ENCODE peak calls at places on chromosomes 13 and 19, in seven cellular contexts. One of them, this sample, is unnamed.

GRCh38 chr19:34574704-34575103 is 93.1 kb downstream of the WTIP start:
- DNase-seq in fibroblast of lung: no peak
- DNase-seq in lower leg skin: no peak
- DNase-seq in endodermal cell: no peak
- DNase-seq in cardiac fibroblast: no peak
- DNase-seq in dorsolateral prefrontal cortex: no peak
- DNase-seq in HCT116: no peak
- DNase-seq in this sample: no peak

GRCh38 chr13:92826197-92826596 is 400.4 kb upstream of the GPC6 start:
- DNase-seq in HCT116: no peak
- DNase-seq in endodermal cell: no peak
- DNase-seq in fibroblast of lung: no peak
- DNase-seq in lower leg skin: no peak
- DNase-seq in dorsolateral prefrontal cortex: no peak
- DNase-seq in cardiac fibroblast: peak
- DNase-seq in this sample: no peak

GRCh38 chr19:33734913-33735312 is 61.8 kb upstream of the KCTD15 start:
- DNase-seq in cardiac fibroblast: no peak
- DNase-seq in lower leg skin: no peak
- DNase-seq in dorsolateral prefrontal cortex: no peak
- DNase-seq in endodermal cell: no peak
- DNase-seq in fibroblast of lung: no peak
- DNase-seq in HCT116: no peak
- DNase-seq in this sample: no peak

GRCh38 chr13:50574731-50575130 is 268.8 kb downstream of the DLEU7 start:
- DNase-seq in lower leg skin: no peak
- DNase-seq in endodermal cell: no peak
- DNase-seq in cardiac fibroblast: peak
- DNase-seq in HCT116: no peak
- DNase-seq in fibroblast of lung: no peak
- DNase-seq in dorsolateral prefrontal cortex: no peak
- DNase-seq in this sample: no peak

GRCh38 chr19:34325181-34325580 is 39.8 kb upstream of the GPI start:
- DNase-seq in cardiac fibroblast: no peak
- DNase-seq in endodermal cell: no peak
- DNase-seq in lower leg skin: no peak
- DNase-seq in fibroblast of lung: no peak
- DNase-seq in HCT116: no peak
- DNase-seq in dorsolateral prefrontal cortex: no peak
- DNase-seq in this sample: no peak

GRCh38 chr13:85755123-85755522 is 44.1 kb downstream of the SLITRK6 start:
- DNase-seq in dorsolateral prefrontal cortex: no peak
- DNase-seq in cardiac fibroblast: no peak
- DNase-seq in lower leg skin: no peak
- DNase-seq in HCT116: no peak
- DNase-seq in fibroblast of lung: no peak
- DNase-seq in endodermal cell: no peak
- DNase-seq in this sample: no peak

GRCh38 chr19:47587295-47587694 is 14.3 kb upstream of the ZNF541 start:
- DNase-seq in endodermal cell: no peak
- DNase-seq in fibroblast of lung: no peak
- DNase-seq in dorsolateral prefrontal cortex: no peak
- DNase-seq in HCT116: no peak
- DNase-seq in cardiac fibroblast: no peak
- DNase-seq in lower leg skin: no peak
- DNase-seq in this sample: no peak

GRCh38 chr19:57363734-57364181 is 407 bp downstream of the TRAPPC2B start:
- DNase-seq in HCT116: no peak
- DNase-seq in dorsolateral prefrontal cortex: no peak
- DNase-seq in endodermal cell: no peak
- DNase-seq in lower leg skin: no peak
- DNase-seq in cardiac fibroblast: no peak
- DNase-seq in fibroblast of lung: no peak
- DNase-seq in this sample: no peak

GRCh38 chr19:7933411-7933810 is 7.5 kb upstream of the CTXN1 start:
- DNase-seq in cardiac fibroblast: no peak
- DNase-seq in fibroblast of lung: no peak
- DNase-seq in HCT116: no peak
- DNase-seq in endodermal cell: no peak
- DNase-seq in dorsolateral prefrontal cortex: no peak
- DNase-seq in lower leg skin: no peak
- DNase-seq in this sample: no peak

GRCh38 chr19:54875506-54875905 is 1.5 kb downstream of the FCAR start:
- DNase-seq in HCT116: no peak
- DNase-seq in cardiac fibroblast: no peak
- DNase-seq in lower leg skin: no peak
- DNase-seq in dorsolateral prefrontal cortex: no peak
- DNase-seq in fibroblast of lung: no peak
- DNase-seq in endodermal cell: no peak
- DNase-seq in this sample: no peak

GRCh38 chr13:60214213-60215079 is 50.7 kb upstream of the DIAPH3 start:
- DNase-seq in dorsolateral prefrontal cortex: no peak
- DNase-seq in lower leg skin: no peak
- DNase-seq in endodermal cell: no peak
- DNase-seq in fibroblast of lung: peak
- DNase-seq in cardiac fibroblast: no peak
- DNase-seq in HCT116: no peak
- DNase-seq in this sample: no peak

GRCh38 chr19:15575406-15575805 is 39.6 kb upstream of the CYP4F8 start:
- DNase-seq in HCT116: no peak
- DNase-seq in endodermal cell: no peak
- DNase-seq in lower leg skin: no peak
- DNase-seq in cardiac fibroblast: no peak
- DNase-seq in dorsolateral prefrontal cortex: no peak
- DNase-seq in fibroblast of lung: no peak
- DNase-seq in this sample: no peak

GRCh38 chr13:45847554-45848224 is 3.9 kb downstream of the SIAH3 start:
- DNase-seq in endodermal cell: peak
- DNase-seq in fibroblast of lung: no peak
- DNase-seq in cardiac fibroblast: peak
- DNase-seq in dorsolateral prefrontal cortex: no peak
- DNase-seq in HCT116: no peak
- DNase-seq in lower leg skin: no peak
- DNase-seq in this sample: no peak

GRCh38 chr13:110412132-110412912 is 105.2 kb downstream of the COL4A2 start:
- DNase-seq in fibroblast of lung: peak
- DNase-seq in HCT116: peak
- DNase-seq in cardiac fibroblast: peak
- DNase-seq in dorsolateral prefrontal cortex: peak
- DNase-seq in lower leg skin: peak
- DNase-seq in endodermal cell: peak
- DNase-seq in this sample: peak

GRCh38 chr13:93794197-93794885 is 567.7 kb downstream of the GPC6 start:
- DNase-seq in cardiac fibroblast: no peak
- DNase-seq in dorsolateral prefrontal cortex: no peak
- DNase-seq in fibroblast of lung: no peak
- DNase-seq in endodermal cell: no peak
- DNase-seq in HCT116: no peak
- DNase-seq in lower leg skin: no peak
- DNase-seq in this sample: no peak

GRCh38 chr13:51999525-51999924 is 11.7 kb downstream of the ATP7B start:
- DNase-seq in HCT116: no peak
- DNase-seq in lower leg skin: no peak
- DNase-seq in cardiac fibroblast: peak
- DNase-seq in dorsolateral prefrontal cortex: peak
- DNase-seq in fibroblast of lung: peak
- DNase-seq in endodermal cell: peak
- DNase-seq in this sample: no peak

GRCh38 chr19:1130801-1131717 is 27.3 kb downstream of the GPX4 start:
- DNase-seq in fibroblast of lung: no peak
- DNase-seq in endodermal cell: no peak
- DNase-seq in lower leg skin: no peak
- DNase-seq in HCT116: no peak
- DNase-seq in dorsolateral prefrontal cortex: no peak
- DNase-seq in cardiac fibroblast: no peak
- DNase-seq in this sample: no peak

GRCh38 chr19:58218899-58219298 is 9.8 kb upstream of the ZNF544 start:
- DNase-seq in lower leg skin: no peak
- DNase-seq in cardiac fibroblast: peak
- DNase-seq in dorsolateral prefrontal cortex: no peak
- DNase-seq in fibroblast of lung: peak
- DNase-seq in endodermal cell: peak
- DNase-seq in HCT116: peak
- DNase-seq in this sample: no peak

GRCh38 chr13:32164622-32165268 is 133.2 kb downstream of the FRY start:
- DNase-seq in fibroblast of lung: peak
- DNase-seq in HCT116: peak
- DNase-seq in endodermal cell: peak
- DNase-seq in cardiac fibroblast: peak
- DNase-seq in dorsolateral prefrontal cortex: no peak
- DNase-seq in lower leg skin: no peak
- DNase-seq in this sample: no peak

GRCh38 chr19:3343619-3344502 is 22.5 kb upstream of the NFIC start:
- DNase-seq in HCT116: peak
- DNase-seq in fibroblast of lung: peak
- DNase-seq in cardiac fibroblast: peak
- DNase-seq in dorsolateral prefrontal cortex: peak
- DNase-seq in endodermal cell: peak
- DNase-seq in lower leg skin: peak
- DNase-seq in this sample: peak

GRCh38 chr19:571127-571974 is 1.0 kb upstream of the BSG start:
- DNase-seq in endodermal cell: peak
- DNase-seq in dorsolateral prefrontal cortex: no peak
- DNase-seq in lower leg skin: peak
- DNase-seq in HCT116: no peak
- DNase-seq in cardiac fibroblast: no peak
- DNase-seq in fibroblast of lung: peak
- DNase-seq in this sample: no peak

GRCh38 chr13:31970237-31970930 is 61.2 kb upstream of the FRY start:
- DNase-seq in endodermal cell: no peak
- DNase-seq in HCT116: no peak
- DNase-seq in lower leg skin: no peak
- DNase-seq in fibroblast of lung: peak
- DNase-seq in cardiac fibroblast: no peak
- DNase-seq in dorsolateral prefrontal cortex: no peak
- DNase-seq in this sample: no peak

GRCh38 chr13:22883961-22884360 is 296.8 kb upstream of the SGCG start:
- DNase-seq in HCT116: no peak
- DNase-seq in dorsolateral prefrontal cortex: no peak
- DNase-seq in fibroblast of lung: no peak
- DNase-seq in cardiac fibroblast: no peak
- DNase-seq in endodermal cell: peak
- DNase-seq in lower leg skin: no peak
- DNase-seq in this sample: no peak

DNA sequence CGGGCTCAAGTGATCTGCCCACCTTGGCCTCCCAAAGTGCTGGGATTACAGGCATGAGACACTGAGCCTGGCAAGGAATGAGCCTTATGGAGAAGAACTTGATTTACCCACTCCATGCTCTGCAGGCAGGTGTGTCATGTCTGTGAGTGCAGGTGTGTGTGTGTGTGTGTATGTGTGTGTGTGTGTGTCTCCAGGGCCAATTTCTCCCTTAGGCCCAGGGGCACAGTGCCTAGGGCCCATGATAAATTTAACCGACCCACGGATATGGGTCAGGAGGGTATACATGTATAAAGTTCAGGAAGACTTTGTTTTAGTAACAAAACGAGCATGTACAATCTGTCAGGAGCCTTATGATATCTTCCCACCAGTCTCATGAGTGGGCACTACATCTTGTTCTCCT is 4.6 kb upstream of the FOSB start:
- DNase-seq in HCT116: no peak
- DNase-seq in endodermal cell: no peak
- DNase-seq in lower leg skin: no peak
- DNase-seq in cardiac fibroblast: no peak
- DNase-seq in dorsolateral prefrontal cortex: no peak
- DNase-seq in fibroblast of lung: no peak
- DNase-seq in this sample: no peak
- TF ChIP-seq CTCF in HCT116: no peak
- TF ChIP-seq CTCF in endodermal cell: no peak
- TF ChIP-seq CTCF in lower leg skin: no peak
- TF ChIP-seq CTCF in cardiac fibroblast: no peak
- TF ChIP-seq CTCF in dorsolateral prefrontal cortex: no peak
- TF ChIP-seq CTCF in fibroblast of lung: no peak
- TF ChIP-seq CTCF in this sample: no peak

GRCh38 chr13:34153428-34154180 is 335.7 kb downstream of the RFC3 start:
- DNase-seq in cardiac fibroblast: peak
- DNase-seq in fibroblast of lung: no peak
- DNase-seq in HCT116: no peak
- DNase-seq in lower leg skin: no peak
- DNase-seq in dorsolateral prefrontal cortex: no peak
- DNase-seq in endodermal cell: no peak
- DNase-seq in this sample: no peak
- H3K4me3 ChIP-seq in cardiac fibroblast: no peak
- H3K4me3 ChIP-seq in fibroblast of lung: no peak
- H3K4me3 ChIP-seq in HCT116: no peak
- H3K4me3 ChIP-seq in lower leg skin: no peak
- H3K4me3 ChIP-seq in dorsolateral prefrontal cortex: no peak
- H3K4me3 ChIP-seq in endodermal cell: no peak
- H3K4me3 ChIP-seq in this sample: no peak

DNA sequence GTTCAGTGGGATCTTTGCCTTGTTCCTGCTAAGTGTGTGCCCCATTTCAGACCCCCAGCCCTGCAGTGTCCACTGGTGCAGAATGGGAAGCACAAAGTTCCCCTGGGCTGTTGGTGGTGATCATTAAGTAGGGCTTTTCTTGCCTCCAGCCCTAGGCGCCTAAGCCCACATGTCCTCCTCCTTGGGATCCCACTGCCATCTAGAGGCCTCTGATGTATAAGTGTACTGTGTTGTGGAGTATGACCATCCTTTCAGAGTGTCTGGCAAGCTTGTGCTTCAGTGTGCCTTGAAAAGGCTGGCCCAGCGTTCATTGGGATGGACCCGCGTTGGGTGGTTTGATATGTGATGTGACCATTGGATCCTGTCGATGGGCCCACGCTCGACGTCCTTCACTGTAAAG is 71.2 kb downstream of the WASF3 start:
- DNase-seq in lower leg skin: no peak
- DNase-seq in HCT116: no peak
- DNase-seq in fibroblast of lung: peak
- DNase-seq in endodermal cell: peak
- DNase-seq in cardiac fibroblast: peak
- DNase-seq in dorsolateral prefrontal cortex: no peak
- DNase-seq in this sample: no peak
- TF ChIP-seq CTCF in lower leg skin: no peak
- TF ChIP-seq CTCF in HCT116: no peak
- TF ChIP-seq CTCF in fibroblast of lung: peak
- TF ChIP-seq CTCF in endodermal cell: peak
- TF ChIP-seq CTCF in cardiac fibroblast: peak
- TF ChIP-seq CTCF in dorsolateral prefrontal cortex: no peak
- TF ChIP-seq CTCF in this sample: no peak

GRCh38 chr19:45295873-45296272 is 26.8 kb downstream of the CKM start:
- DNase-seq in endodermal cell: no peak
- DNase-seq in fibroblast of lung: no peak
- DNase-seq in dorsolateral prefrontal cortex: no peak
- DNase-seq in HCT116: no peak
- DNase-seq in cardiac fibroblast: no peak
- DNase-seq in lower leg skin: no peak
- DNase-seq in this sample: no peak

GRCh38 chr19:45298264-45298663 is 24.4 kb downstream of the CKM start:
- DNase-seq in endodermal cell: no peak
- DNase-seq in fibroblast of lung: no peak
- DNase-seq in cardiac fibroblast: no peak
- DNase-seq in dorsolateral prefrontal cortex: no peak
- DNase-seq in HCT116: no peak
- DNase-seq in lower leg skin: no peak
- DNase-seq in this sample: no peak

GRCh38 chr19:45297674-45298073 is 25.0 kb downstream of the CKM start:
- DNase-seq in fibroblast of lung: no peak
- DNase-seq in HCT116: no peak
- DNase-seq in lower leg skin: no peak
- DNase-seq in endodermal cell: no peak
- DNase-seq in cardiac fibroblast: no peak
- DNase-seq in dorsolateral prefrontal cortex: no peak
- DNase-seq in this sample: no peak

GRCh38 chr19:45294291-45295029 is 28.2 kb downstream of the CKM start:
- DNase-seq in endodermal cell: no peak
- DNase-seq in cardiac fibroblast: no peak
- DNase-seq in fibroblast of lung: peak
- DNase-seq in HCT116: no peak
- DNase-seq in dorsolateral prefrontal cortex: no peak
- DNase-seq in lower leg skin: no peak
- DNase-seq in this sample: peak

GRCh38 chr19:45296365-45296764 is 26.3 kb downstream of the CKM start:
- DNase-seq in fibroblast of lung: no peak
- DNase-seq in lower leg skin: no peak
- DNase-seq in dorsolateral prefrontal cortex: no peak
- DNase-seq in cardiac fibroblast: no peak
- DNase-seq in endodermal cell: no peak
- DNase-seq in HCT116: no peak
- DNase-seq in this sample: no peak
- H3K4me3 ChIP-seq in fibroblast of lung: no peak
- H3K4me3 ChIP-seq in lower leg skin: no peak
- H3K4me3 ChIP-seq in dorsolateral prefrontal cortex: no peak
- H3K4me3 ChIP-seq in cardiac fibroblast: no peak
- H3K4me3 ChIP-seq in endodermal cell: no peak
- H3K4me3 ChIP-seq in HCT116: no peak
- H3K4me3 ChIP-seq in this sample: no peak

This sample was measured in tibial artery.